ENCODE peak calls at places on chromosomes 5 and 9, in four cellular contexts. K is activated T-helper 1 cell treated with Interleukin-2 at 50 U/mL for 16 hours, Y is NCI-H1694 treated with DMSO at 0.1 percent for 48 hours, I is amniotic stem cell. Q is an unnamed sample.

GRCh38 chr9:138100711-138101349 is 223.2 kb downstream of the CACNA1B start:
- DNase-seq in K (no peak), Y (peak), I (no peak), Q (no peak)

GRCh38 chr5:72889324-72889723 is 66.5 kb upstream of the FCHO2 start:
- DNase-seq in K (no peak), Y (no peak), I (no peak), Q (no peak)

GRCh38 chr5:143019614-143020515 is 249.7 kb downstream of the ARHGAP26 start:
- DNase-seq in K (no peak), Y (peak), I (no peak), Q (no peak)

GRCh38 chr5:150300496-150301169 is 2.1 kb downstream of the ARSI start:
- DNase-seq in K (no peak), Y (no peak), I (no peak), Q (no peak)

GRCh38 chr5:179269781-179270543 is 75.3 kb downstream of the ADAMTS2 start:
- DNase-seq in K (no peak), Y (no peak), I (peak), Q (no peak)

GRCh38 chr5:155103164-155103563 is 89.6 kb downstream of the KIF4B start:
- DNase-seq in K (no peak), Y (no peak), I (no peak), Q (no peak)

GRCh38 chr5:17081142-17081541 is 136.3 kb upstream of the BASP1 start:
- DNase-seq in K (no peak), Y (no peak), I (no peak), Q (no peak)

GRCh38 chr5:137617806-137618205 is 118.1 kb downstream of the KLHL3 start:
- DNase-seq in K (no peak), Y (no peak), I (peak), Q (no peak)

GRCh38 chr5:111681791-111682190 is 75.2 kb downstream of the NREP start:
- DNase-seq in K (no peak), Y (no peak), I (no peak), Q (no peak)

GRCh38 chr9:95819636-95820035 is 55.9 kb upstream of the ERCC6L2 start:
- DNase-seq in K (no peak), Y (no peak), I (no peak), Q (no peak)

GRCh38 chr5:104071887-104072286 is 509.3 kb upstream of the NUDT12 start:
- DNase-seq in K (no peak), Y (no peak), I (no peak), Q (no peak)

GRCh38 chr5:121350493-121350892 is 501.2 kb upstream of the FTMT start:
- DNase-seq in K (no peak), Y (no peak), I (no peak), Q (no peak)

GRCh38 chr9:87643111-87643650 is 82.7 kb upstream of the CTSL start:
- DNase-seq in K (no peak), Y (no peak), I (no peak), Q (no peak)

GRCh38 chr5:107381189-107381856 is 289.4 kb downstream of the EFNA5 start:
- DNase-seq in K (no peak), Y (peak), I (peak), Q (no peak)

GRCh38 chr5:151213803-151214613 is 9.9 kb downstream of the CCDC69 start:
- DNase-seq in K (peak), Y (no peak), I (no peak), Q (peak)

GRCh38 chr5:159515909-159516415 is 185.7 kb upstream of the IL12B start:
- DNase-seq in K (peak), Y (no peak), I (no peak), Q (peak)

GRCh38 chr5:34452170-34452828 is 203.8 kb upstream of the RAI14 start:
- DNase-seq in K (no peak), Y (peak), I (no peak), Q (no peak)

GRCh38 chr9:19550009-19550408 is 141.2 kb downstream of the ACER2 start:
- DNase-seq in K (no peak), Y (no peak), I (no peak), Q (no peak)

GRCh38 chr5:10564838-10565784 is 1.2 kb downstream of the ANKRD33B start:
- DNase-seq in K (no peak), Y (no peak), I (no peak), Q (no peak)

GRCh38 chr5:61993446-61994017 is 312.5 kb upstream of the KIF2A start:
- DNase-seq in K (no peak), Y (no peak), I (peak), Q (no peak)

GRCh38 chr9:96856363-96857286 is 2.3 kb upstream of the ZNF782 start:
- DNase-seq in K (peak), Y (peak), I (peak), Q (peak)

GRCh38 chr9:34590376-34591090 is 1.0 kb upstream of the CNTFR start:
- DNase-seq in K (no peak), Y (no peak), I (no peak), Q (no peak)

GRCh38 chr9:129258124-129258822 is 80.2 kb upstream of the IER5L start:
- DNase-seq in K (peak), Y (no peak), I (peak), Q (peak)

GRCh38 chr9:15299374-15299939 is 7.6 kb downstream of the TTC39B start:
- DNase-seq in K (peak), Y (no peak), I (no peak), Q (no peak)

GRCh38 chr9:72477862-72478564 is 43.4 kb upstream of the TMC1 start:
- DNase-seq in K (no peak), Y (no peak), I (no peak), Q (no peak)

GRCh38 chr9:33157960-33158359 is 9.2 kb downstream of the B4GALT1 start:
- DNase-seq in K (no peak), Y (no peak), I (no peak), Q (no peak)

GRCh38 chr9:36905101-36906066 is 128.7 kb downstream of the PAX5 start:
- DNase-seq in K (no peak), Y (no peak), I (no peak), Q (no peak)

GRCh38 chr5:176776141-176776865 is 34.1 kb upstream of the UNC5A start:
- DNase-seq in K (no peak), Y (no peak), I (no peak), Q (no peak)

GRCh38 chr5:102863764-102864560 is 108.9 kb downstream of the PAM start:
- DNase-seq in K (no peak), Y (no peak), I (no peak), Q (no peak)

GRCh38 chr9:121537283-121537682 is 37.6 kb upstream of the GGTA1 start:
- DNase-seq in K (no peak), Y (no peak), I (no peak), Q (no peak)

GRCh38 chr9:98871456-98872065 is 64.1 kb downstream of the GALNT12 start:
- DNase-seq in K (no peak), Y (no peak), I (no peak), Q (no peak)

GRCh38 chr5:14445581-14446290 is 135.9 kb upstream of the OTULINL start:
- DNase-seq in K (no peak), Y (no peak), I (no peak), Q (no peak)

GRCh38 chr5:93273176-93273575 is 307.8 kb downstream of the NR2F1-AS1 start:
- DNase-seq in K (no peak), Y (no peak), I (no peak), Q (no peak)

GRCh38 chr5:173229381-173229959 is 5.5 kb downstream of the NKX2-5 start:
- DNase-seq in K (no peak), Y (no peak), I (no peak), Q (no peak)

GRCh38 chr9:123629531-123629930 is 273.5 kb downstream of the CRB2 start:
- DNase-seq in K (no peak), Y (no peak), I (no peak), Q (no peak)

GRCh38 chr9:16064701-16065230 is 511.9 kb downstream of the CCDC171 start:
- DNase-seq in K (no peak), Y (no peak), I (no peak), Q (no peak)

GRCh38 chr5:68258531-68258930 is 43.0 kb downstream of the PIK3R1 start:
- DNase-seq in K (no peak), Y (peak), I (no peak), Q (no peak)

GRCh38 chr5:72364186-72364585 is 44.0 kb downstream of the PTCD2 start:
- DNase-seq in K (no peak), Y (no peak), I (no peak), Q (no peak)

GRCh38 chr5:54725391-54726280 is 208.1 kb downstream of the SNX18 start:
- DNase-seq in K (no peak), Y (no peak), I (no peak), Q (no peak)